ENCODE peak calls at places on chromosomes 12 and 14, in six cellular contexts. One of them, this sample, is unnamed.

GRCh38 chr14:96136361-96136760 is 68.3 kb upstream of the BDKRB2 start:
- DNase-seq in GM06990: no peak
- DNase-seq in heart left ventricle: no peak
- DNase-seq in CD8-positive, alpha-beta T cell: no peak
- DNase-seq in AG10803: peak; percentile 76
- DNase-seq in bronchial epithelial cell: peak; percentile 34
- DNase-seq in this sample: peak; percentile 85

GRCh38 chr12:54413284-54414190 is 5.5 kb downstream of the ITGA5 start:
- DNase-seq in CD8-positive, alpha-beta T cell: peak; percentile 89
- DNase-seq in bronchial epithelial cell: no peak
- DNase-seq in GM06990: no peak
- DNase-seq in AG10803: peak; percentile 66
- DNase-seq in heart left ventricle: peak; percentile 68
- DNase-seq in this sample: peak; percentile 65

GRCh38 chr12:59649203-59649602 is 53.4 kb downstream of the SLC16A7 start:
- DNase-seq in GM06990: no peak
- DNase-seq in AG10803: peak; percentile 13
- DNase-seq in bronchial epithelial cell: peak; percentile 37
- DNase-seq in heart left ventricle: no peak
- DNase-seq in CD8-positive, alpha-beta T cell: no peak
- DNase-seq in this sample: no peak

GRCh38 chr12:85225501-85225900 is 54.5 kb upstream of the ALX1 start:
- DNase-seq in bronchial epithelial cell: no peak
- DNase-seq in GM06990: no peak
- DNase-seq in heart left ventricle: no peak
- DNase-seq in CD8-positive, alpha-beta T cell: no peak
- DNase-seq in AG10803: no peak
- DNase-seq in this sample: no peak

GRCh38 chr12:2168808-2169207 is 116.0 kb downstream of the CACNA1C start:
- DNase-seq in GM06990: no peak
- DNase-seq in AG10803: no peak
- DNase-seq in heart left ventricle: no peak
- DNase-seq in bronchial epithelial cell: peak; percentile 29
- DNase-seq in CD8-positive, alpha-beta T cell: no peak
- DNase-seq in this sample: peak; percentile 24

GRCh38 chr12:119613319-119613936 is 19.9 kb downstream of the TMEM233 start:
- DNase-seq in heart left ventricle: no peak
- DNase-seq in CD8-positive, alpha-beta T cell: no peak
- DNase-seq in GM06990: no peak
- DNase-seq in bronchial epithelial cell: peak; percentile 69
- DNase-seq in AG10803: no peak
- DNase-seq in this sample: peak; percentile 13

GRCh38 chr14:68376067-68376810 is 416.6 kb downstream of the ZFP36L1 start:
- DNase-seq in GM06990: no peak
- DNase-seq in heart left ventricle: no peak
- DNase-seq in bronchial epithelial cell: no peak
- DNase-seq in AG10803: peak; percentile 63
- DNase-seq in CD8-positive, alpha-beta T cell: no peak
- DNase-seq in this sample: no peak

GRCh38 chr12:95016120-95016519 is 12.6 kb upstream of the NDUFA12 start:
- DNase-seq in AG10803: no peak
- DNase-seq in bronchial epithelial cell: no peak
- DNase-seq in CD8-positive, alpha-beta T cell: no peak
- DNase-seq in heart left ventricle: no peak
- DNase-seq in GM06990: no peak
- DNase-seq in this sample: no peak

GRCh38 chr12:78121969-78122610 is 291.4 kb downstream of the NAV3 start:
- DNase-seq in GM06990: no peak
- DNase-seq in bronchial epithelial cell: no peak
- DNase-seq in CD8-positive, alpha-beta T cell: no peak
- DNase-seq in AG10803: no peak
- DNase-seq in heart left ventricle: no peak
- DNase-seq in this sample: peak; percentile 96

GRCh38 chr12:51403744-51404143 is 12.5 kb upstream of the GALNT6 start:
- DNase-seq in AG10803: no peak
- DNase-seq in bronchial epithelial cell: no peak
- DNase-seq in CD8-positive, alpha-beta T cell: no peak
- DNase-seq in heart left ventricle: peak; percentile 32
- DNase-seq in GM06990: no peak
- DNase-seq in this sample: no peak

GRCh38 chr12:2323538-2324261 is 270.9 kb downstream of the CACNA1C start:
- DNase-seq in heart left ventricle: no peak
- DNase-seq in AG10803: no peak
- DNase-seq in CD8-positive, alpha-beta T cell: no peak
- DNase-seq in bronchial epithelial cell: no peak
- DNase-seq in GM06990: no peak
- DNase-seq in this sample: no peak

GRCh38 chr12:113207621-113208040 is 13.6 kb upstream of the TPCN1 start:
- DNase-seq in CD8-positive, alpha-beta T cell: peak; percentile 51
- DNase-seq in bronchial epithelial cell: no peak
- DNase-seq in AG10803: no peak
- DNase-seq in GM06990: peak; percentile 47
- DNase-seq in heart left ventricle: no peak
- DNase-seq in this sample: peak; percentile 37

GRCh38 chr14:105475916-105476845 is 1.6 kb downstream of the CRIP2 start:
- DNase-seq in GM06990: no peak
- DNase-seq in AG10803: peak; percentile 43
- DNase-seq in CD8-positive, alpha-beta T cell: no peak
- DNase-seq in heart left ventricle: peak; percentile 83
- DNase-seq in bronchial epithelial cell: no peak
- DNase-seq in this sample: no peak

GRCh38 chr12:57545809-57546437 is 1.1 kb downstream of the DCTN2 start:
- DNase-seq in heart left ventricle: no peak
- DNase-seq in GM06990: no peak
- DNase-seq in AG10803: no peak
- DNase-seq in CD8-positive, alpha-beta T cell: no peak
- DNase-seq in bronchial epithelial cell: peak; percentile 81
- DNase-seq in this sample: no peak

GRCh38 chr14:23294734-23295561 is 7.7 kb downstream of the PPP1R3E start:
- DNase-seq in AG10803: peak; percentile 55
- DNase-seq in GM06990: no peak
- DNase-seq in CD8-positive, alpha-beta T cell: peak; percentile 65
- DNase-seq in heart left ventricle: no peak
- DNase-seq in bronchial epithelial cell: peak; percentile 27
- DNase-seq in this sample: peak; percentile 66

DNA sequence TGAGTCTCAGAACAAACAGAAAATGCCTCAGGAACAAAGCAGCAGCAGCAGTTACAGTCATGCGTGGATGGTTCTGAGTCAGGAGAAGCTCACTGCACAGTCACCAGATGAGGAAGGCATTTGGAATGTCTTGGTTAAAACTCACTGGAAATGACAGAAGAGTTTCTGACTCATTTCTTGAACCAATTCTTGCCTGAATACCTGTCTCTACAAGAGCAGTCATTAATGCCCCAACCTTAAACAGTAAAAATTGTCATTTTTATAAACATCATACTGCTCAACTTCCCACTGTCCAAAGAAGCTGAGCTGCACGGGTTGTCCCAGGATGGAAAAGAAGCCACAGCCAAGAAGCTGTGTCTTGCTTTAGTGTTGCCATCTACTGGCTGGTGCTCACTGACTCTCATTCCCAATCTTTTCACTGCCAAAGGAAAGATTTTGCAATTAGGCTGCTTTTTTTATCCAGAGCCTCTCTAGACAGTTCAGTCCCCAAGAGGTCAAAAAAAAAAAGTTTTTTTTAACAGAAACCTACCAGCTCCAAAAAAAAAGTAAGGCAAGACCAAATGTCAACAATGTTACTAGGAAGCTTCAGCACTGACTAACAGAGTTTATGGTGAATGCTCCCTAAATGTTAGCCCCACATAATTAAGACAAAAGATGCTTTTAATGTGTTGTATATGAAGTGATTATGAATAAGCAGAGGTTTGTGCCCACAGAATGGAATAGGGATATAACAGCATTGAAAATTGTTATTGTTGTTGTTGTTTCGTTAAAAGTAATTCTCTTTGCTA is 40.4 kb downstream of the KICS2 start:
- DNase-seq in heart left ventricle: peak; percentile 40
- DNase-seq in CD8-positive, alpha-beta T cell: no peak
- DNase-seq in AG10803: peak; percentile 96
- DNase-seq in bronchial epithelial cell: peak; percentile 100
- DNase-seq in GM06990: no peak
- DNase-seq in this sample: peak; percentile 95
- TF ChIP-seq CTCF in heart left ventricle: peak; percentile 75
- TF ChIP-seq CTCF in CD8-positive, alpha-beta T cell: no peak
- TF ChIP-seq CTCF in AG10803: peak; percentile 67
- TF ChIP-seq CTCF in bronchial epithelial cell: peak; percentile 55
- TF ChIP-seq CTCF in GM06990: peak; percentile 5
- TF ChIP-seq CTCF in this sample: peak; percentile 72

DNA sequence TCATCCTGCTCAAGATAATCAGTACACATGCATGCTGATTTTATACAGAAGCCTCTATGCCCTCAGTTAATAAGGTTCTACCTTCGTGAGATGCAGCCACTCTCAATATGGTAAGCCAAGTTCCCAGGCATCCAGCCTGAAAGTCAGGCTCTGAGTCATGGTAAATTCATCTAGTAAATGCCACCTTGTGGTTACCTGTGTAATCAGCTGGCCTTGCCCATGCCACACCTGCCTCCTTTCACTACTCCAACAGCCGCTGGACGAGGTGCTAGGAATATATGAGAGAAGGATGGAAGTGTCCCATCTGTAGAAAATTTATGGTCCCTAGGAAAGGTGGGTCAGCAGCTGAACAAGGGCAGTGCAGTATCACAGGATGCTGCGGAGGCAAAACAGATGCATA is 207.3 kb downstream of the SSPN start:
- DNase-seq in bronchial epithelial cell: peak; percentile 87
- DNase-seq in heart left ventricle: no peak
- DNase-seq in CD8-positive, alpha-beta T cell: no peak
- DNase-seq in GM06990: no peak
- DNase-seq in AG10803: no peak
- DNase-seq in this sample: peak; percentile 2
- H3K4me3 ChIP-seq in bronchial epithelial cell: no peak overlapping the region
- H3K4me3 ChIP-seq in heart left ventricle: no peak overlapping the region
- H3K4me3 ChIP-seq in CD8-positive, alpha-beta T cell: no peak overlapping the region
- H3K4me3 ChIP-seq in GM06990: no peak overlapping the region
- H3K4me3 ChIP-seq in AG10803: no peak overlapping the region
- H3K4me3 ChIP-seq in this sample: no peak overlapping the region

DNA sequence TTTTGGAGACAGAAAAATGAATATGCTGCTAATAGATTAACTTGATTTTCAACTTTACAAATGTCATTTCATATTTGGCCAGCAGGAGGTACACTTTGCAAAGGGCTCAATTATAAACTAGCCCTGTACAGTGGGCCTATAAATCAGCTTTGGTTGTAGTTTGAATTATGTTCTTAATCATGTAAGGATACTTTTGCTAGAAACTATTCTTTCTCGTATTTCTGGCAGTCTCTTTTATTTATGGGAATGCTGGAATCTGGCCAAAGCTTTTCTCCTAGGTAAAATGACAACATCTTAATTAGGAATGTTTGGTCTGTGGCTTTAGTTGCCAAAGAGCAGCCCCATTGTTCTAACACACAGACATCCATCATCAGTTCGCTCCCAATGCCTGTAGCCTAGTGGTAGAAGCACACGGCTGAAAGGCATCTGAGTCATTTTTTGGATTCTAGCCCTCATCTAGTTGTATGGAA is 1322.3 kb upstream of the SEL1L start:
- DNase-seq in GM06990: no peak
- DNase-seq in CD8-positive, alpha-beta T cell: no peak
- DNase-seq in bronchial epithelial cell: peak; percentile 89
- DNase-seq in AG10803: peak; percentile 6
- DNase-seq in heart left ventricle: no peak
- DNase-seq in this sample: peak; percentile 34
- TF ChIP-seq CTCF in GM06990: peak; percentile 28
- TF ChIP-seq CTCF in CD8-positive, alpha-beta T cell: no peak
- TF ChIP-seq CTCF in bronchial epithelial cell: peak; percentile 34
- TF ChIP-seq CTCF in AG10803: peak; percentile 18
- TF ChIP-seq CTCF in heart left ventricle: peak; percentile 44
- TF ChIP-seq CTCF in this sample: peak; percentile 47

DNA sequence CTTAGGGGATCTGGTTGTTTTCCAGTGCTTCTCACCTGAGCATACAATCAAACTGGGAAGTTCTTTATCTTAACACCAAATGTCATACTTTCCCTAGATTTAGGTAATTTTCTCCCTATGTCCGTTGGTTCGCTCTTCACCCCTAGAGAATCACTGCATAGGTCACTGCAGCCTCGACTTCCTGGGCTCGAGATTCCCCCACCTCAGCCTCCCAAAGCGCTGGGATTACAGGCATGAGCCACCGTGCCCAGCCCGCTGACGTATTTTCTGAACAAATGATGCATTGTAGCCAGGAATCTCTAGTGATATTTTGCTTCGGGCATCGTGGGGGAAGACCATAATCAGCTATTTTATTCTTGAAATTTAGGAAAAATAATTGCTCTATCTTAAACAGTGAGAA is 1.1 kb upstream of the RPL41 start:
- DNase-seq in GM06990: no peak
- DNase-seq in CD8-positive, alpha-beta T cell: no peak
- DNase-seq in bronchial epithelial cell: peak; percentile 37
- DNase-seq in heart left ventricle: no peak
- DNase-seq in AG10803: peak; percentile 17
- DNase-seq in this sample: peak; percentile 33
- H3K4me3 ChIP-seq in GM06990: peak overlapping the region; percentile 85
- H3K4me3 ChIP-seq in CD8-positive, alpha-beta T cell: peak overlapping the region; percentile 86
- H3K4me3 ChIP-seq in bronchial epithelial cell: peak overlapping the region; percentile 60
- H3K4me3 ChIP-seq in heart left ventricle: peak overlapping the region; percentile 66
- H3K4me3 ChIP-seq in AG10803: peak overlapping the region; percentile 88
- H3K4me3 ChIP-seq in this sample: peak overlapping the region; percentile 68

GRCh38 chr12:45930369-45930768 is 60.0 kb downstream of the SCAF11 start:
- DNase-seq in CD8-positive, alpha-beta T cell: no peak
- DNase-seq in heart left ventricle: no peak
- DNase-seq in AG10803: no peak
- DNase-seq in bronchial epithelial cell: no peak
- DNase-seq in GM06990: no peak
- DNase-seq in this sample: no peak
- TF ChIP-seq CTCF in CD8-positive, alpha-beta T cell: no peak
- TF ChIP-seq CTCF in heart left ventricle: no peak
- TF ChIP-seq CTCF in AG10803: no peak
- TF ChIP-seq CTCF in bronchial epithelial cell: no peak
- TF ChIP-seq CTCF in GM06990: no peak
- TF ChIP-seq CTCF in this sample: no peak

GRCh38 chr12:124389537-124390441 is 94.9 kb downstream of the RFLNA start:
- DNase-seq in AG10803: no peak
- DNase-seq in CD8-positive, alpha-beta T cell: no peak
- DNase-seq in heart left ventricle: no peak
- DNase-seq in bronchial epithelial cell: no peak
- DNase-seq in GM06990: no peak
- DNase-seq in this sample: no peak
- H3K4me3 ChIP-seq in AG10803: peak overlapping the region; percentile 67
- H3K4me3 ChIP-seq in CD8-positive, alpha-beta T cell: no peak overlapping the region
- H3K4me3 ChIP-seq in heart left ventricle: peak overlapping the region; percentile 42
- H3K4me3 ChIP-seq in bronchial epithelial cell: no peak overlapping the region
- H3K4me3 ChIP-seq in GM06990: peak overlapping the region; percentile 23
- H3K4me3 ChIP-seq in this sample: no peak overlapping the region